ENCODE peak calls at places on chromosomes 13 and 19, in six cellular contexts. One of them, this sample, is unnamed.

GRCh38 chr19:4130635-4131438 is 6.9 kb upstream of the MAP2K2 start:
- DNase-seq in GM12865: no peak
- DNase-seq in brain microvascular endothelial cell: peak
- DNase-seq in A549: peak
- DNase-seq in mucosa of descending colon: no peak
- DNase-seq in astrocyte of the spinal cord: peak
- DNase-seq in this sample: no peak

GRCh38 chr13:80338781-80339577 is 1.9 kb downstream of the SPRY2 start:
- DNase-seq in GM12865: peak
- DNase-seq in brain microvascular endothelial cell: peak
- DNase-seq in A549: peak
- DNase-seq in mucosa of descending colon: peak
- DNase-seq in astrocyte of the spinal cord: peak
- DNase-seq in this sample: peak

GRCh38 chr13:50531917-50532899 is 311.3 kb downstream of the DLEU7 start:
- DNase-seq in GM12865: no peak
- DNase-seq in brain microvascular endothelial cell: peak
- DNase-seq in A549: peak
- DNase-seq in mucosa of descending colon: no peak
- DNase-seq in astrocyte of the spinal cord: peak
- DNase-seq in this sample: no peak

GRCh38 chr13:111006508-111007031 is 91.7 kb upstream of the ANKRD10 start:
- DNase-seq in GM12865: no peak
- DNase-seq in brain microvascular endothelial cell: peak
- DNase-seq in A549: no peak
- DNase-seq in mucosa of descending colon: peak
- DNase-seq in astrocyte of the spinal cord: peak
- DNase-seq in this sample: peak

GRCh38 chr13:114043421-114044053 is 69.7 kb upstream of the C13orf46 start:
- DNase-seq in GM12865: peak
- DNase-seq in brain microvascular endothelial cell: peak
- DNase-seq in A549: peak
- DNase-seq in mucosa of descending colon: no peak
- DNase-seq in astrocyte of the spinal cord: peak
- DNase-seq in this sample: peak

GRCh38 chr13:110965038-110965754 is 50.3 kb upstream of the ANKRD10 start:
- DNase-seq in GM12865: peak
- DNase-seq in brain microvascular endothelial cell: peak
- DNase-seq in A549: peak
- DNase-seq in mucosa of descending colon: no peak
- DNase-seq in astrocyte of the spinal cord: peak
- DNase-seq in this sample: no peak

GRCh38 chr13:94494021-94494420 is 14.5 kb upstream of the DCT start:
- DNase-seq in GM12865: no peak
- DNase-seq in brain microvascular endothelial cell: no peak
- DNase-seq in A549: no peak
- DNase-seq in mucosa of descending colon: no peak
- DNase-seq in astrocyte of the spinal cord: no peak
- DNase-seq in this sample: no peak

GRCh38 chr13:33284016-33284415 is 1.5 kb downstream of the STARD13 start:
- DNase-seq in GM12865: no peak
- DNase-seq in brain microvascular endothelial cell: peak
- DNase-seq in A549: no peak
- DNase-seq in mucosa of descending colon: no peak
- DNase-seq in astrocyte of the spinal cord: peak
- DNase-seq in this sample: no peak

GRCh38 chr13:47036291-47037008 is 139.6 kb upstream of the HTR2A start:
- DNase-seq in GM12865: peak
- DNase-seq in brain microvascular endothelial cell: no peak
- DNase-seq in A549: no peak
- DNase-seq in mucosa of descending colon: no peak
- DNase-seq in astrocyte of the spinal cord: no peak
- DNase-seq in this sample: no peak

GRCh38 chr13:96090240-96091101 is 564 bp downstream of the HS6ST3 start:
- DNase-seq in GM12865: peak
- DNase-seq in brain microvascular endothelial cell: no peak
- DNase-seq in A549: no peak
- DNase-seq in mucosa of descending colon: peak
- DNase-seq in astrocyte of the spinal cord: peak
- DNase-seq in this sample: no peak

GRCh38 chr19:44643605-44644390 is at the start of gene PVR:
- DNase-seq in GM12865: peak
- DNase-seq in brain microvascular endothelial cell: peak
- DNase-seq in A549: peak
- DNase-seq in mucosa of descending colon: peak
- DNase-seq in astrocyte of the spinal cord: peak
- DNase-seq in this sample: peak

GRCh38 chr19:58570770-58571574 is 2.2 kb downstream of the MZF1 start:
- DNase-seq in GM12865: no peak
- DNase-seq in brain microvascular endothelial cell: no peak
- DNase-seq in A549: no peak
- DNase-seq in mucosa of descending colon: peak
- DNase-seq in astrocyte of the spinal cord: no peak
- DNase-seq in this sample: no peak

GRCh38 chr19:48325265-48325910 is at the start of gene EMP3:
- DNase-seq in GM12865: peak
- DNase-seq in brain microvascular endothelial cell: peak
- DNase-seq in A549: peak
- DNase-seq in mucosa of descending colon: peak
- DNase-seq in astrocyte of the spinal cord: peak
- DNase-seq in this sample: peak

GRCh38 chr19:17716309-17716929 is 2.9 kb upstream of the MAP1S start:
- DNase-seq in GM12865: no peak
- DNase-seq in brain microvascular endothelial cell: no peak
- DNase-seq in A549: no peak
- DNase-seq in mucosa of descending colon: no peak
- DNase-seq in astrocyte of the spinal cord: no peak
- DNase-seq in this sample: no peak

GRCh38 chr19:46926201-46927071 is 65.6 kb downstream of the ARHGAP35 start:
- DNase-seq in GM12865: no peak
- DNase-seq in brain microvascular endothelial cell: no peak
- DNase-seq in A549: no peak
- DNase-seq in mucosa of descending colon: no peak
- DNase-seq in astrocyte of the spinal cord: no peak
- DNase-seq in this sample: no peak

GRCh38 chr19:23855676-23856075 is 59.0 kb upstream of the ZNF726 start:
- DNase-seq in GM12865: no peak
- DNase-seq in brain microvascular endothelial cell: no peak
- DNase-seq in A549: no peak
- DNase-seq in mucosa of descending colon: no peak
- DNase-seq in astrocyte of the spinal cord: no peak
- DNase-seq in this sample: no peak

GRCh38 chr13:34748561-34748960 is 193.5 kb upstream of the NBEA start:
- DNase-seq in GM12865: no peak
- DNase-seq in brain microvascular endothelial cell: no peak
- DNase-seq in A549: no peak
- DNase-seq in mucosa of descending colon: no peak
- DNase-seq in astrocyte of the spinal cord: no peak
- DNase-seq in this sample: no peak

GRCh38 chr19:34332027-34332786 is 32.8 kb upstream of the GPI start:
- DNase-seq in GM12865: no peak
- DNase-seq in brain microvascular endothelial cell: no peak
- DNase-seq in A549: no peak
- DNase-seq in mucosa of descending colon: no peak
- DNase-seq in astrocyte of the spinal cord: no peak
- DNase-seq in this sample: no peak

GRCh38 chr13:51814825-51815650 is 11.1 kb upstream of the DHRS12 start:
- DNase-seq in GM12865: peak
- DNase-seq in brain microvascular endothelial cell: peak
- DNase-seq in A549: peak
- DNase-seq in mucosa of descending colon: peak
- DNase-seq in astrocyte of the spinal cord: peak
- DNase-seq in this sample: peak

GRCh38 chr13:111216166-111216960 is 101.3 kb downstream of the ARHGEF7 start:
- DNase-seq in GM12865: peak
- DNase-seq in brain microvascular endothelial cell: no peak
- DNase-seq in A549: peak
- DNase-seq in mucosa of descending colon: peak
- DNase-seq in astrocyte of the spinal cord: peak
- DNase-seq in this sample: no peak

GRCh38 chr19:29690842-29691241 is 24.2 kb downstream of the C19orf12 start:
- DNase-seq in GM12865: peak
- DNase-seq in brain microvascular endothelial cell: peak
- DNase-seq in A549: peak
- DNase-seq in mucosa of descending colon: no peak
- DNase-seq in astrocyte of the spinal cord: peak
- DNase-seq in this sample: no peak

GRCh38 chr19:10510301-10510802 is 6.9 kb downstream of the S1PR5 start:
- DNase-seq in GM12865: peak
- DNase-seq in brain microvascular endothelial cell: no peak
- DNase-seq in A549: no peak
- DNase-seq in mucosa of descending colon: peak
- DNase-seq in astrocyte of the spinal cord: no peak
- DNase-seq in this sample: no peak

GRCh38 chr19:13849991-13850909 is 26.7 kb upstream of the NANOS3 start:
- DNase-seq in GM12865: peak
- DNase-seq in brain microvascular endothelial cell: peak
- DNase-seq in A549: peak
- DNase-seq in mucosa of descending colon: peak
- DNase-seq in astrocyte of the spinal cord: peak
- DNase-seq in this sample: peak

GRCh38 chr13:112256716-112257497 is 119.2 kb upstream of the SPACA7 start:
- DNase-seq in GM12865: no peak
- DNase-seq in brain microvascular endothelial cell: no peak
- DNase-seq in A549: no peak
- DNase-seq in mucosa of descending colon: no peak
- DNase-seq in astrocyte of the spinal cord: no peak
- DNase-seq in this sample: no peak
- TF ChIP-seq CTCF in GM12865: no peak
- TF ChIP-seq CTCF in brain microvascular endothelial cell: no peak
- TF ChIP-seq CTCF in A549: no peak
- TF ChIP-seq CTCF in mucosa of descending colon: no peak
- TF ChIP-seq CTCF in astrocyte of the spinal cord: no peak
- TF ChIP-seq CTCF in this sample: no peak

DNA sequence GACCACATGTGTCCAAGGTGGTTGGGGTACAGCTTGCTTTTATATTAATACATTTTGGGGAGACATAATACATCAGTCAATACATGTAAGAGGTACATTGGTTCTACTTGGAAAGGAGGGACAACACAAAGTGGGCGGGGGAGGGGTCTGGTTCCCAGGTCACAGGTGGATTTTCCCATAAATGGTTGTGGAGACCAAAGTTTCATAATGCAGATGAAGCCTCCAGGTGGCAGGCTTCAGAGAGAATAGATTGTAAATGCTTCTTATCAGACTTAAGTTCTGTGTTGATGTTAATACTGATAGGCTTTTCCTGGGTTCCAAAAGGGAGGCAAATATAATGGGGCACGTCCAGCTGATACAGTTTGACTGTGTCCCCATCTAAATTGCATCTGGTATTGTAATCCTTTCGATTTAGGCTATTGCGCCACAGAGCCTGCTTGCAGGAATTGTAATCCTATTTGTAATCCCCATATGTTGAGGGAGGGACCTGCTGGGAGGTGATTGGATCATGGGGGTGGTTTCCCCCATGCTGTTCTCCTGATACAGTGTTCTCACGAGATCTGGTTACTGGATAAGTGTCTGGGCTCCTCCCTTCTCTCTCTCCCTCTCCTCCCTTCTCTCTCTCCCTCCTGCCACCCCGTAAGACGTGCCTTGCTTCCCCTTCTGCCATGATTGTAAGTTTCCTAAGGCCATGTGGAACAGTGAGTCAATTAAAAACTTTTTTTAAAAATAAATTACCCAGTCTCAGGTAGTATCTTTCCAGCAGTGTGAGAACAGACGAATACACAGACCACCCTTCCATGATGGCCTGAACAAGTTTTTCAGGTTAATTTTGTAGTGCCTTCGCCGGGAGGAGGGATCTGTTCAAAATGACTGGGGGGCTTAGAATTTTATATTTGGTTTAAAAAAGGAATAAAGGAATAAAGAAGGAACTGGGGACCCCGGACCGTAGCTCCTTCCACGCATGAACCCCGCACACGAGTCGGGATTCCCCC is 44.9 kb downstream of the ZNF823 start:
- DNase-seq in GM12865: peak
- DNase-seq in brain microvascular endothelial cell: peak
- DNase-seq in A549: no peak
- DNase-seq in mucosa of descending colon: no peak
- DNase-seq in astrocyte of the spinal cord: peak
- DNase-seq in this sample: no peak
- TF ChIP-seq CTCF in GM12865: no peak
- TF ChIP-seq CTCF in brain microvascular endothelial cell: no peak
- TF ChIP-seq CTCF in A549: no peak
- TF ChIP-seq CTCF in mucosa of descending colon: no peak
- TF ChIP-seq CTCF in astrocyte of the spinal cord: peak
- TF ChIP-seq CTCF in this sample: no peak

GRCh38 chr13:54949735-54950134 is 1921.1 kb downstream of the OLFM4 start:
- DNase-seq in GM12865: no peak
- DNase-seq in brain microvascular endothelial cell: no peak
- DNase-seq in A549: no peak
- DNase-seq in mucosa of descending colon: no peak
- DNase-seq in astrocyte of the spinal cord: no peak
- DNase-seq in this sample: no peak

GRCh38 chr13:54953786-54954185 is 1925.2 kb downstream of the OLFM4 start:
- DNase-seq in GM12865: peak
- DNase-seq in brain microvascular endothelial cell: no peak
- DNase-seq in A549: no peak
- DNase-seq in mucosa of descending colon: no peak
- DNase-seq in astrocyte of the spinal cord: no peak
- DNase-seq in this sample: no peak

GRCh38 chr13:54945978-54946377 is 1917.4 kb downstream of the OLFM4 start:
- DNase-seq in GM12865: no peak
- DNase-seq in brain microvascular endothelial cell: no peak
- DNase-seq in A549: no peak
- DNase-seq in mucosa of descending colon: no peak
- DNase-seq in astrocyte of the spinal cord: no peak
- DNase-seq in this sample: no peak

GRCh38 chr13:54950546-54950945 is 1921.9 kb downstream of the OLFM4 start:
- DNase-seq in GM12865: no peak
- DNase-seq in brain microvascular endothelial cell: no peak
- DNase-seq in A549: no peak
- DNase-seq in mucosa of descending colon: no peak
- DNase-seq in astrocyte of the spinal cord: no peak
- DNase-seq in this sample: no peak
- TF ChIP-seq CTCF in GM12865: no peak
- TF ChIP-seq CTCF in brain microvascular endothelial cell: no peak
- TF ChIP-seq CTCF in A549: no peak
- TF ChIP-seq CTCF in mucosa of descending colon: no peak
- TF ChIP-seq CTCF in astrocyte of the spinal cord: no peak
- TF ChIP-seq CTCF in this sample: no peak

DNA sequence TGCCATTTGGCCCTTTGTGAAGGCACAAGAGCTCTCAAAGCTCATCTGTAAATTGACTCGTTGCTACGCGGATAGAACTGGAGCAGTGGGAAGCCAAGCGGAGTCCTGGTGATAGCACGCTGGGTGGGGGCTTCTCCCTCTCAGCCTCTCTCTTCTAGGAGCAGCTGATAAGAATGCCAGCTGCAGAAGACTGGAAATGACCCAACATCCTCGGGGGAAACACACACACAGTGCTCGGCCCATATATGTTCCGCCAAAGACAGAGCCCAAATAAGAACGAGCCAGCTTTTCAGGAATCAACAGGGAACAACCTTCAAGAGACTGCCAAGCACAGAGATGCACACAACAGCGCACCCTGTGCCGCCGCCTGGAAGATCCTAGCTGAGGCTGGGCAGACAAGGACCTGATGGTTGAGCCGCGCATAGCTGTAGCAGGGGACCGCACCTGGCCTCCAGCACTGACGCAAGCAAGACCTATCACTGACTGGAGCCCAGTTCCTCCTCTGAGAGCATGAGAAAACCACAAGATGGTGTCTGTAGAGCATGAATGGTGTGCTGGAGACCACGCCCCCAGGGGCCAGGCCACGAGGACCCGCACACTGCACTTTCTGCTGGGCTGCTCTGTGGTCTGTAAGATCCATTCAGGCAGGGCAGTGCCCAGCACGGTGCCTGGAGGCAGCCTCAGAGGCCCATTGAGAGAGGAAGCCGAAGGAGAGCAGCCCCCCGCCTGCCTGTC is 16.0 kb upstream of the SLC35E1 start:
- DNase-seq in GM12865: peak
- DNase-seq in brain microvascular endothelial cell: no peak
- DNase-seq in A549: no peak
- DNase-seq in mucosa of descending colon: peak
- DNase-seq in astrocyte of the spinal cord: peak
- DNase-seq in this sample: no peak
- TF ChIP-seq CTCF in GM12865: no peak
- TF ChIP-seq CTCF in brain microvascular endothelial cell: no peak
- TF ChIP-seq CTCF in A549: no peak
- TF ChIP-seq CTCF in mucosa of descending colon: no peak
- TF ChIP-seq CTCF in astrocyte of the spinal cord: no peak
- TF ChIP-seq CTCF in this sample: no peak

This sample was measured in tibial nerve.